ENCODE peak calls at places on chromosomes 7 and 10, in eight cellular contexts. B, I, Q, V, G, R, L and U are unnamed samples.

GRCh38 chr7:29885626-29886025 is 79.3 kb downstream of the WIPF3 start:
- DNase-seq in G (no peak), L (no peak), V (no peak), I (no peak), B (no peak), Q (no peak), R (no peak), U (no peak)

GRCh38 chr10:59176241-59177030 is at the start of gene PHYHIPL:
- DNase-seq in V (peak), Q (peak), L (no peak), G (no peak), I (peak), R (peak), B (peak), U (peak)

GRCh38 chr7:127872122-127872521 is 159.1 kb downstream of the LRRC4 start:
- DNase-seq in Q (no peak), R (no peak), B (no peak), L (no peak), G (no peak), V (no peak), I (no peak), U (no peak)

GRCh38 chr10:116437076-116437692 is 9.5 kb downstream of the PNLIPRP3 start:
- DNase-seq in B (no peak), V (no peak), I (no peak), G (no peak), Q (no peak), L (no peak), R (no peak), U (no peak)

GRCh38 chr7:73909051-73909941 is 48.3 kb downstream of the TMEM270 start:
- DNase-seq in L (no peak), G (no peak), B (no peak), V (no peak), R (no peak), I (no peak), Q (no peak), U (no peak)

GRCh38 chr10:93916257-93917063 is 22.7 kb downstream of the SLC35G1 start:
- DNase-seq in G (peak), V (no peak), B (no peak), Q (no peak), R (peak), I (peak), L (no peak), U (no peak)

GRCh38 chr7:26965724-26966123 is 101.3 kb upstream of the SKAP2 start:
- DNase-seq in I (no peak), R (no peak), G (no peak), Q (no peak), L (no peak), B (no peak), V (no peak), U (no peak)

GRCh38 chr10:128210215-128211063 is 84.2 kb upstream of the MKI67 start:
- DNase-seq in G (peak), R (peak), B (peak), I (peak), Q (peak), L (peak), V (peak), U (peak)

GRCh38 chr10:20616918-20617801 is 280.0 kb downstream of the NEBL start:
- DNase-seq in G (no peak), R (no peak), V (no peak), L (no peak), Q (no peak), B (no peak), I (no peak), U (no peak)

GRCh38 chr10:24483701-24484100 is 240.0 kb downstream of the ARHGAP21 start:
- DNase-seq in B (no peak), Q (no peak), I (peak), V (peak), L (peak), R (peak), G (peak), U (peak)

GRCh38 chr7:38863609-38864291 is 45.2 kb downstream of the VPS41 start:
- DNase-seq in B (peak), R (no peak), L (no peak), V (no peak), Q (no peak), I (no peak), G (no peak), U (no peak)

GRCh38 chr10:124349231-124349992 is 69.3 kb downstream of the OAT start:
- DNase-seq in Q (no peak), B (no peak), L (no peak), G (no peak), R (no peak), V (no peak), I (no peak), U (no peak)